ENCODE peak calls at places on chromosomes 3 and 15, in five cellular contexts. J is effector memory CD4-positive, alpha-beta T cell; P is neuronal stem cell; B is body of pancreas; H is IMR-90. I is an unnamed sample. For H3K9me3, the result is how much of the 10 kb centered on the place peaks cover.

GRCh38 chr15:91784973-91785709 is 68.4 kb upstream of the SLCO3A1 start:
- DNase-seq in B (no peak), H (no peak), J (no peak), P (no peak), I (no peak)

GRCh38 chr3:171415070-171415469 is 45.1 kb downstream of the TNIK start:
- DNase-seq in J (no peak), P (no peak), B (no peak), H (peak), I (no peak)

GRCh38 chr3:114758828-114759709 is 388.0 kb downstream of the ZBTB20 start:
- DNase-seq in J (no peak), B (peak), H (peak), P (no peak), I (no peak)

GRCh38 chr3:159779883-159780282 is 208.8 kb upstream of the IL12A start:
- DNase-seq in H (no peak), P (no peak), B (no peak), J (no peak), I (no peak)

GRCh38 chr15:80240261-80240660 is 11.8 kb downstream of the CTXND1 start:
- DNase-seq in B (no peak), J (no peak), H (no peak), P (no peak), I (no peak)

GRCh38 chr15:76930831-76931396 is 635 bp upstream of the RCN2 start:
- DNase-seq in J (no peak), P (peak), H (no peak), B (no peak), I (no peak)

GRCh38 chr3:163476179-163476578 is 1602.1 kb downstream of the SI start:
- DNase-seq in H (no peak), B (no peak), J (no peak), P (no peak), I (no peak)

GRCh38 chr3:63687569-63688233 is 35.2 kb downstream of the SNTN start:
- DNase-seq in P (peak), B (no peak), J (no peak), H (no peak), I (no peak)

GRCh38 chr3:46124216-46125143 is 83.6 kb downstream of the CCR1 start:
- DNase-seq in B (peak), H (peak), P (no peak), J (no peak), I (no peak)

GRCh38 chr15:92006186-92007028 is 152.9 kb downstream of the SLCO3A1 start:
- DNase-seq in B (no peak), J (no peak), P (no peak), H (no peak), I (no peak)

GRCh38 chr15:53695365-53695764 is 64.1 kb downstream of the WDR72 start:
- DNase-seq in H (no peak), J (no peak), B (no peak), P (no peak), I (no peak)

GRCh38 chr15:100712226-100712625 is 109.8 kb downstream of the ASB7 start:
- DNase-seq in H (peak), J (no peak), B (no peak), P (no peak), I (no peak)

GRCh38 chr3:129574206-129574605 is 31.2 kb downstream of the H1-8 start:
- DNase-seq in H (no peak), P (no peak), B (no peak), J (no peak), I (no peak)

GRCh38 chr3:39196671-39197446 is 4.5 kb upstream of the XIRP1 start:
- DNase-seq in H (peak), P (no peak), J (no peak), B (no peak), I (no peak)

GRCh38 chr3:127050733-127051132 is 67.8 kb downstream of the PLXNA1 start:
- DNase-seq in H (no peak), J (no peak), P (no peak), B (no peak), I (no peak)

GRCh38 chr15:76198456-76199105 is 112.7 kb downstream of the ETFA start:
- DNase-seq in P (no peak), J (no peak), H (no peak), B (no peak), I (no peak)

GRCh38 chr3:37941608-37942540 is 48.7 kb upstream of the VILL start:
- DNase-seq in B (no peak), P (no peak), H (no peak), J (no peak), I (no peak)

GRCh38 chr3:25497096-25497495 is 69.0 kb downstream of the RARB start:
- DNase-seq in J (no peak), H (no peak), P (no peak), B (no peak), I (no peak)

GRCh38 chr15:22806664-22807063 is 20.2 kb downstream of the NIPA1 start:
- DNase-seq in H (no peak), J (no peak), P (no peak), B (no peak), I (no peak)

GRCh38 chr15:40266828-40267304 is 16.0 kb downstream of the ANKRD63 start:
- DNase-seq in B (peak), P (no peak), H (peak), J (no peak), I (no peak)

GRCh38 chr3:36876181-36876936 is 68.5 kb downstream of the TRANK1 start:
- DNase-seq in P (no peak), J (no peak), B (no peak), H (no peak), I (peak)

GRCh38 chr15:64634020-64634419 is 141.4 kb downstream of the RBPMS2 start:
- DNase-seq in J (no peak), H (no peak), P (peak), B (no peak), I (peak)

GRCh38 chr15:93801206-93801605 is 430.2 kb upstream of the MCTP2 start:
- DNase-seq in J (no peak), B (no peak), P (no peak), H (no peak), I (no peak)

GRCh38 chr15:70121656-70122297 is 24.1 kb upstream of the TLE3 start:
- DNase-seq in J (no peak), H (peak), B (peak), P (no peak), I (no peak)

GRCh38 chr3:46215810-46216414 is 7.8 kb upstream of the CCR1 start:
- DNase-seq in P (no peak), J (no peak), B (no peak), H (peak), I (no peak)

GRCh38 chr15:45751629-45752028 is 116.8 kb downstream of the SQOR start:
- DNase-seq in H (no peak), J (no peak), P (no peak), B (no peak), I (no peak)

GRCh38 chr3:43733459-43734384 is 43.0 kb downstream of the ABHD5 start:
- DNase-seq in B (peak), P (no peak), J (no peak), H (peak), I (no peak)

GRCh38 chr15:95869920-95870319 is 460.6 kb upstream of the NR2F2 start:
- DNase-seq in J (no peak), B (no peak), P (no peak), H (no peak), I (no peak)

GRCh38 chr3:9810357-9810726 is 280 bp downstream of the TTLL3 start:
- DNase-seq in J (no peak), P (no peak), H (no peak), B (no peak), I (no peak)

GRCh38 chr3:185175370-185175987 is 22.6 kb upstream of the C3orf70 start:
- DNase-seq in H (peak), J (no peak), B (peak), P (no peak), I (no peak)

GRCh38 chr15:65355173-65355982 is 22.4 kb downstream of the IGDCC3 start:
- DNase-seq in H (no peak), B (no peak), P (peak), J (no peak), I (no peak)

GRCh38 chr3:78887608-78888011 is 880.2 kb downstream of the ROBO1 start:
- DNase-seq in B (no peak), H (peak), P (no peak), J (no peak), I (no peak)

GRCh38 chr3:167843483-167843882 is 108.0 kb downstream of the SERPINI1 start:
- DNase-seq in P (no peak), B (no peak), J (no peak), H (no peak), I (no peak)

GRCh38 chr3:88151358-88151757 is 1.6 kb downstream of the C3orf38 start:
- DNase-seq in J (no peak), B (no peak), P (no peak), H (no peak), I (peak)

DNA sequence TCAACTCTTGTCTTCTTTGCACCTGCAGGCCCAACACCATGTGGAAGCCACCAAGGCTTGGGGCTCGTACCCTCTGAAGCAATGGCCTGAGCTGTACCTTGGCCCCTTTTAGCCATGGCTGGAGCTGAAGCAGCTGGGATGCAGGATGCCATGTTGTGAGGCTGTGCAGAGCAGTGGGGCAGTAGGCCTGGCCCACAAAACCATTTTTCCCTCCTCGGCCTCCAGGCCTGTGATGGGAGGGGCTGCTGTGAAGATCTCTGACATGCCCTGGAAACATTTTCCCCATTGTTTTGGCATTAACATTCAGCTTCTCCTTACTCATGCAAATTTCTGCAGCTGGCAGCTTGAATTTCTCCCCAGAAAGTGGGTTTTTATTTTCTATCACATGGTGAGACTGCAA is 58.5 kb downstream of the DPH6 start:
- DNase-seq in J (no peak), B (no peak), P (no peak), H (no peak), I (no peak)
- H3K9me3 ChIP-seq in J (under half), B (under half), P (under half), H (under half), I (under half)

GRCh38 chr3:125061170-125061569 is 5.4 kb upstream of the HEG1 start:
- DNase-seq in J (no peak), B (peak), H (peak), P (no peak), I (no peak)
- H3K4me3 ChIP-seq in J (no peak), B (no peak), H (peak), P (no peak), I (no peak)

GRCh38 chr15:87502173-87502572 is 754.4 kb downstream of the NTRK3 start:
- DNase-seq in J (no peak), H (no peak), B (no peak), P (no peak), I (no peak)
- H3K9me3 ChIP-seq in J (under half), H (under half), B (under half), P (under half), I (under half)

GRCh38 chr15:48644498-48644826 is 1.0 kb downstream of the FBN1 start:
- DNase-seq in B (no peak), P (no peak), H (peak), J (no peak), I (no peak)

GRCh38 chr15:48642795-48643194 is 2.7 kb downstream of the FBN1 start:
- DNase-seq in H (no peak), J (no peak), B (no peak), P (no peak), I (no peak)

GRCh38 chr15:48644827-48645557 is 517 bp downstream of the FBN1 start:
- DNase-seq in B (no peak), P (peak), H (peak), J (no peak), I (no peak)

GRCh38 chr15:48643236-48643635 is 2.3 kb downstream of the FBN1 start:
- DNase-seq in J (no peak), B (no peak), H (no peak), P (no peak), I (no peak)

DNA sequence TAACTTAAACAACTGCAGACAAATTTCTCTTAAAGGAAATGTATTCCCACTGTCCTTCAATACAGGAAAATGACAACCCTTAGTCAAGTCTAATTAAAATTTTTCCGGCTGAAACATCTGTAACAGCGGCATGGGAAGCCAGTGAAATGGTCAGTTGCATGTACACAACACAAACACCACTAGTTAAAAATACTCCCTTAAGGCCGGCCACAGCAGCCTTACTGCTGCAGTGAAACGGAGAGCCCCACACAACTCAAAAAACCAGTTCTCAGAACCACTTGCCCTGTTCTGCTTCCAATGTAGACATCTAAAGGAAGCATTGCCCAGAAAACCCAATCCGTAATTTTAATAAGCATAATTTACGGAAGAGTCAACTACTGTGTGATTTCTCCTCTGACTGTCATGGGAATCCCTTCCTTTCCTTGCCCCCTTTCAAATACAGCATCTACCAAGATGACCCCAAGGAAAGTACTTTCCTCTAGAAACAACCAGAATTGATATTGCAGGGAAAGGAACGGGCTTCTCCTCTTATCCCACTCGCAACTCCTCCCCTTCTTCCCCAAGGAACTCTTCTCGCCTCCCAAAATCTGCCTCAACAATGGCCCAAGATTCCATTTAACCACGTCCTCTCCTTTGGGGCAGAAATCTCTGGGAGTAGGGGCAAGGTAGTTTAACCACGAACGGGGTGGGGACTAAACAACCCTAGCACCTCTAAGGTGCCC is 1.6 kb downstream of the FBN1 start:
- DNase-seq in B (no peak), P (no peak), J (no peak), H (no peak), I (no peak)
- H3K4me3 ChIP-seq in B (no peak), P (peak), J (no peak), H (peak), I (no peak)

GRCh38 chr15:25173241-25174028 is 218.6 kb downstream of the SNRPN start:
- DNase-seq in J (no peak), P (no peak), H (no peak), B (no peak), I (no peak)
- H3K9me3 ChIP-seq in J (under half), P (under half), H (half or more), B (under half), I (half or more)

GRCh38 chr3:99960941-99961340 is 143.3 kb downstream of the CMSS1 start:
- DNase-seq in B (no peak), J (no peak), P (no peak), H (no peak), I (no peak)

GRCh38 chr3:99958177-99958912 is 140.7 kb downstream of the CMSS1 start:
- DNase-seq in P (no peak), J (no peak), B (no peak), H (no peak), I (no peak)

GRCh38 chr3:99961756-99962515 is 144.3 kb downstream of the CMSS1 start:
- DNase-seq in H (no peak), J (no peak), B (no peak), P (no peak), I (no peak)

GRCh38 chr3:99962703-99963102 is 145.0 kb downstream of the CMSS1 start:
- DNase-seq in H (peak), B (no peak), P (no peak), J (no peak), I (no peak)

GRCh38 chr3:99960123-99960878 is 142.6 kb downstream of the CMSS1 start:
- DNase-seq in P (no peak), B (no peak), J (no peak), H (no peak), I (no peak)
- H3K4me3 ChIP-seq in P (no peak), B (no peak), J (no peak), H (no peak), I (no peak)

DNA sequence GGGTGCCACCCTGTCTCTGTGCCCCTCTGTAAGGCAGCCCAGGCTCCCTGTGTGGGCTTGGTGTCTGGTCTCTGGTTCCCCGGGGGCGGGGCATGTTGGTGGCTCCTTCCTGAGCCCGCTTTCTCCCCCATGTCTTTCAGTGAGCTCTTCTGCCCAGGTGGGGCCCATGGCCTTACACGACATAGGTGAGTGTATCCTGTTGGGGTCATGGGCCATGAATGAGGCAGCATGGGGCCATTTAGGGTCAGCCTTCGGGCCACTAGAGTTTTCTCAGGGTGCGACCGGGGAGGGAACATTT is 195.1 kb downstream of the UBE3A start:
- DNase-seq in B (no peak), J (no peak), H (no peak), P (no peak), I (no peak)
- H3K9me3 ChIP-seq in B (under half), J (under half), H (half or more), P (under half), I (under half)

GRCh38 chr15:25871403-25871802 is 8.3 kb upstream of the ATP10A start:
- DNase-seq in H (no peak), P (no peak), J (no peak), B (no peak), I (no peak)
- H3K4me3 ChIP-seq in H (no peak), P (no peak), J (no peak), B (no peak), I (no peak)

DNA sequence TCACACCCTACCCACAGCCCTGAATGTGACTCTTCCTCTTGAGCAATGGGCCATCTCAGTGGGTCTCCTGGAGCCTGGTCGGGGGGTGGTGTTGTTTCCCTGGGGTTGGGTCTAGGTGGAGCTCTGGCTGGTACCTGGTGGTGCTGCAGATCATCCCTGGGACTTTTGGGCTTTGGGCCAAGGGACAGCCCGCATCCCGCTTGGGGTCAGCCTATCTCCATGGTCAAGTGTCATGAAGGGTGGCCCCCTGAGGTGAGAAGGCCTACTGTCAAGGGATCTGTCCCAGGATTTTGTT is 202.0 kb downstream of the UBE3A start:
- DNase-seq in P (no peak), J (no peak), H (no peak), B (no peak), I (no peak)
- H3K9me3 ChIP-seq in P (half or more), J (under half), H (half or more), B (under half), I (under half)

I was measured in CD4-positive, CD25-positive, alpha-beta regulatory T cell.